ENCODE peak calls at places on chromosomes 3 and 15, in ten cellular contexts. One of them, this sample, is unnamed.

GRCh38 chr15:70555713-70556112 is 207.6 kb downstream of the UACA start:
- DNase-seq in stomach: peak; percentile 2
- DNase-seq in heart left ventricle: no peak
- DNase-seq in Panc1: no peak
- DNase-seq in psoas muscle: no peak
- DNase-seq in Peyer's patch: no peak
- DNase-seq in IMR-90: no peak
- DNase-seq in body of pancreas: no peak
- DNase-seq in right atrium auricular region: no peak
- DNase-seq in neuronal stem cell: no peak
- DNase-seq in this sample: no peak

GRCh38 chr3:170232266-170232665 is 10.0 kb downstream of the PRKCI start:
- DNase-seq in neuronal stem cell: no peak
- DNase-seq in IMR-90: peak; percentile 21
- DNase-seq in right atrium auricular region: no peak
- DNase-seq in Panc1: no peak
- DNase-seq in heart left ventricle: no peak
- DNase-seq in stomach: no peak
- DNase-seq in psoas muscle: no peak
- DNase-seq in Peyer's patch: no peak
- DNase-seq in body of pancreas: no peak
- DNase-seq in this sample: no peak

GRCh38 chr3:86801921-86802320 is 189.0 kb downstream of the VGLL3 start:
- DNase-seq in heart left ventricle: no peak
- DNase-seq in right atrium auricular region: no peak
- DNase-seq in body of pancreas: no peak
- DNase-seq in stomach: no peak
- DNase-seq in Peyer's patch: no peak
- DNase-seq in neuronal stem cell: no peak
- DNase-seq in psoas muscle: no peak
- DNase-seq in Panc1: no peak
- DNase-seq in IMR-90: peak; percentile 61
- DNase-seq in this sample: no peak

GRCh38 chr3:119690043-119690656 is 12.7 kb upstream of the CFAP91 start:
- DNase-seq in IMR-90: peak; percentile 49
- DNase-seq in heart left ventricle: no peak
- DNase-seq in body of pancreas: peak; percentile 26
- DNase-seq in neuronal stem cell: no peak
- DNase-seq in Panc1: no peak
- DNase-seq in stomach: no peak
- DNase-seq in Peyer's patch: no peak
- DNase-seq in right atrium auricular region: no peak
- DNase-seq in psoas muscle: no peak
- DNase-seq in this sample: no peak

GRCh38 chr3:13776253-13777050 is 103.4 kb downstream of the WNT7A start:
- DNase-seq in body of pancreas: no peak
- DNase-seq in neuronal stem cell: no peak
- DNase-seq in heart left ventricle: no peak
- DNase-seq in Panc1: no peak
- DNase-seq in IMR-90: no peak
- DNase-seq in stomach: peak; percentile 16
- DNase-seq in psoas muscle: no peak
- DNase-seq in right atrium auricular region: no peak
- DNase-seq in Peyer's patch: no peak
- DNase-seq in this sample: peak; percentile 30

GRCh38 chr3:58630081-58630709 is 36.4 kb downstream of the FAM3D start:
- DNase-seq in right atrium auricular region: peak; percentile 75
- DNase-seq in IMR-90: peak; percentile 57
- DNase-seq in Panc1: peak; percentile 39
- DNase-seq in Peyer's patch: peak; percentile 44
- DNase-seq in neuronal stem cell: peak; percentile 71
- DNase-seq in psoas muscle: no peak
- DNase-seq in heart left ventricle: peak; percentile 70
- DNase-seq in stomach: peak; percentile 66
- DNase-seq in body of pancreas: peak; percentile 70
- DNase-seq in this sample: peak; percentile 82

GRCh38 chr3:12891985-12892839 is 50.8 kb upstream of the RPL32 start:
- DNase-seq in body of pancreas: peak; percentile 59
- DNase-seq in heart left ventricle: peak; percentile 48
- DNase-seq in Peyer's patch: peak; percentile 40
- DNase-seq in right atrium auricular region: no peak
- DNase-seq in psoas muscle: peak; percentile 18
- DNase-seq in neuronal stem cell: peak; percentile 69
- DNase-seq in Panc1: peak; percentile 33
- DNase-seq in stomach: peak; percentile 44
- DNase-seq in IMR-90: peak; percentile 66
- DNase-seq in this sample: no peak

GRCh38 chr3:171173732-171174131 is 147.2 kb upstream of the SLC2A2 start:
- DNase-seq in right atrium auricular region: peak; percentile 66
- DNase-seq in body of pancreas: peak; percentile 36
- DNase-seq in Panc1: no peak
- DNase-seq in psoas muscle: no peak
- DNase-seq in Peyer's patch: no peak
- DNase-seq in stomach: no peak
- DNase-seq in heart left ventricle: peak; percentile 40
- DNase-seq in IMR-90: no peak
- DNase-seq in neuronal stem cell: peak; percentile 36
- DNase-seq in this sample: no peak

GRCh38 chr3:48425281-48425812 is 4.5 kb downstream of the PLXNB1 start:
- DNase-seq in heart left ventricle: peak; percentile 63
- DNase-seq in right atrium auricular region: no peak
- DNase-seq in Peyer's patch: no peak
- DNase-seq in Panc1: no peak
- DNase-seq in psoas muscle: no peak
- DNase-seq in neuronal stem cell: no peak
- DNase-seq in stomach: peak; percentile 43
- DNase-seq in IMR-90: no peak
- DNase-seq in body of pancreas: peak; percentile 69
- DNase-seq in this sample: no peak

GRCh38 chr3:78610462-78611125 is 1157.2 kb downstream of the ROBO1 start:
- DNase-seq in Panc1: no peak
- DNase-seq in neuronal stem cell: no peak
- DNase-seq in psoas muscle: no peak
- DNase-seq in Peyer's patch: no peak
- DNase-seq in body of pancreas: no peak
- DNase-seq in heart left ventricle: no peak
- DNase-seq in right atrium auricular region: no peak
- DNase-seq in stomach: no peak
- DNase-seq in IMR-90: no peak
- DNase-seq in this sample: no peak

GRCh38 chr3:30282052-30282708 is 324.2 kb upstream of the TGFBR2 start:
- DNase-seq in stomach: no peak
- DNase-seq in Panc1: no peak
- DNase-seq in Peyer's patch: no peak
- DNase-seq in psoas muscle: no peak
- DNase-seq in heart left ventricle: no peak
- DNase-seq in body of pancreas: no peak
- DNase-seq in right atrium auricular region: no peak
- DNase-seq in IMR-90: peak; percentile 93
- DNase-seq in neuronal stem cell: peak; percentile 49
- DNase-seq in this sample: no peak

DNA sequence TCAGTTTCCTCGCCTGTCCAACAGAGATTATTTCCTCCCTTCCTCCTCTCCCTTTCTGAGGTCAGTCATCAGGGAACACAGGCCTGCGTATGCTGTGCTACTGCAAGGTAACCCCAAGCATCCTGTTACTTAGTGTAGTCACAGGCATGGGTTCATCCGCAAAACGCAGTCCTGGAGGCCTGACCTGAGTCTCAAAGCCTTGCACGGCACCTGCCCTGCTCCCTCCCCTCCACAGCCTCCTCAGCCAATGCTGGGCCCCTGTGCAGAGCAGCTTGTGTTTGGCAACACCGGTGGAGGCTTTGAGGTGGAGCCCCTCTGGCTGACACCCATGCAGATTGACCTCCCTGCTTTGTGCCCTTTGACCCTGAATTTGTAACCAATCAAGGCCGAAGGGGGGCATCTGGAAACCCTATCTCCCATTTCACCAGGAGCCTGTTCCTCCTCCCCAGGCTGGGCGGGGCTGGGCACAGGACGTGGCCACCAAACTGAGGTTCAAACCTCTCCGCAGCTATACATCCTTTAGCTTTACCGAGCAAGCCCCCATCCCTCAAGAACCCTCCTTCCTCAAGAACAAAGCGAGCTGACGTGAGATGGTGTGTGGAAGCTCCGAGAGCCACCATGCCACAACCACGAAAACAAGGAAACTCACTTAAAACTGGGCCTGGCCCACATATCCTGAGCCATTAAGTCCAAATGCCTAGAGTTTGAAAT is 21.5 kb downstream of the TKT start:
- DNase-seq in right atrium auricular region: no peak
- DNase-seq in neuronal stem cell: no peak
- DNase-seq in Panc1: no peak
- DNase-seq in psoas muscle: no peak
- DNase-seq in Peyer's patch: no peak
- DNase-seq in body of pancreas: no peak
- DNase-seq in heart left ventricle: no peak
- DNase-seq in IMR-90: no peak
- DNase-seq in stomach: no peak
- DNase-seq in this sample: no peak
- H3K36me3 ChIP-seq in right atrium auricular region: peaks cover 82% of the 10 kb centered on the region
- H3K36me3 ChIP-seq in neuronal stem cell: peaks cover 98% of the 10 kb centered on the region
- H3K36me3 ChIP-seq in Panc1: no peaks in the 10 kb centered on the region
- H3K36me3 ChIP-seq in psoas muscle: peaks cover 4% of the 10 kb centered on the region
- H3K36me3 ChIP-seq in Peyer's patch: no peaks in the 10 kb centered on the region
- H3K36me3 ChIP-seq in body of pancreas: peaks cover 32% of the 10 kb centered on the region
- H3K36me3 ChIP-seq in heart left ventricle: peaks cover 88% of the 10 kb centered on the region
- H3K36me3 ChIP-seq in IMR-90: peaks cover 83% of the 10 kb centered on the region
- H3K36me3 ChIP-seq in stomach: peaks cover 98% of the 10 kb centered on the region
- H3K36me3 ChIP-seq in this sample: peaks cover 94% of the 10 kb centered on the region

GRCh38 chr3:124784686-124785382 is 54.6 kb downstream of the UMPS start:
- DNase-seq in Peyer's patch: no peak
- DNase-seq in body of pancreas: no peak
- DNase-seq in Panc1: no peak
- DNase-seq in IMR-90: no peak
- DNase-seq in right atrium auricular region: no peak
- DNase-seq in heart left ventricle: no peak
- DNase-seq in psoas muscle: peak; percentile 23
- DNase-seq in stomach: no peak
- DNase-seq in neuronal stem cell: no peak
- DNase-seq in this sample: no peak
- H3K36me3 ChIP-seq in Peyer's patch: no peaks in the 10 kb centered on the region
- H3K36me3 ChIP-seq in body of pancreas: no peaks in the 10 kb centered on the region
- H3K36me3 ChIP-seq in Panc1: no peaks in the 10 kb centered on the region
- H3K36me3 ChIP-seq in IMR-90: peaks cover 4% of the 10 kb centered on the region
- H3K36me3 ChIP-seq in right atrium auricular region: peaks cover 7% of the 10 kb centered on the region
- H3K36me3 ChIP-seq in heart left ventricle: no peaks in the 10 kb centered on the region
- H3K36me3 ChIP-seq in psoas muscle: peaks cover 6% of the 10 kb centered on the region
- H3K36me3 ChIP-seq in stomach: no peaks in the 10 kb centered on the region
- H3K36me3 ChIP-seq in neuronal stem cell: no peaks in the 10 kb centered on the region
- H3K36me3 ChIP-seq in this sample: no peaks in the 10 kb centered on the region

GRCh38 chr3:100368421-100368820 is 32.5 kb downstream of the TOMM70 start:
- DNase-seq in Peyer's patch: no peak
- DNase-seq in neuronal stem cell: no peak
- DNase-seq in body of pancreas: no peak
- DNase-seq in Panc1: no peak
- DNase-seq in heart left ventricle: no peak
- DNase-seq in right atrium auricular region: no peak
- DNase-seq in stomach: no peak
- DNase-seq in IMR-90: no peak
- DNase-seq in psoas muscle: no peak
- DNase-seq in this sample: no peak
- H3K36me3 ChIP-seq in Peyer's patch: no peaks in the 10 kb centered on the region
- H3K36me3 ChIP-seq in neuronal stem cell: peaks cover 95% of the 10 kb centered on the region
- H3K36me3 ChIP-seq in body of pancreas: peaks cover 28% of the 10 kb centered on the region
- H3K36me3 ChIP-seq in Panc1: peaks cover 46% of the 10 kb centered on the region
- H3K36me3 ChIP-seq in heart left ventricle: peaks cover 99% of the 10 kb centered on the region
- H3K36me3 ChIP-seq in right atrium auricular region: peaks cover 80% of the 10 kb centered on the region
- H3K36me3 ChIP-seq in stomach: peaks cover 89% of the 10 kb centered on the region
- H3K36me3 ChIP-seq in IMR-90: peaks cover 37% of the 10 kb centered on the region
- H3K36me3 ChIP-seq in psoas muscle: peaks cover 22% of the 10 kb centered on the region
- H3K36me3 ChIP-seq in this sample: peaks cover 79% of the 10 kb centered on the region

GRCh38 chr3:39407259-39407629 is 724 bp downstream of the RPSA start:
- DNase-seq in body of pancreas: no peak
- DNase-seq in right atrium auricular region: no peak
- DNase-seq in stomach: no peak
- DNase-seq in neuronal stem cell: no peak
- DNase-seq in IMR-90: peak; percentile 19
- DNase-seq in Peyer's patch: no peak
- DNase-seq in heart left ventricle: no peak
- DNase-seq in Panc1: no peak
- DNase-seq in psoas muscle: no peak
- DNase-seq in this sample: no peak

GRCh38 chr3:39405687-39406367 is 693 bp upstream of the RPSA start:
- DNase-seq in neuronal stem cell: no peak
- DNase-seq in psoas muscle: no peak
- DNase-seq in Peyer's patch: no peak
- DNase-seq in stomach: no peak
- DNase-seq in body of pancreas: no peak
- DNase-seq in heart left ventricle: no peak
- DNase-seq in Panc1: no peak
- DNase-seq in right atrium auricular region: no peak
- DNase-seq in IMR-90: no peak
- DNase-seq in this sample: no peak

GRCh38 chr3:39404943-39405686 is 1.4 kb upstream of the RPSA start:
- DNase-seq in right atrium auricular region: no peak
- DNase-seq in Peyer's patch: no peak
- DNase-seq in stomach: no peak
- DNase-seq in psoas muscle: no peak
- DNase-seq in neuronal stem cell: no peak
- DNase-seq in Panc1: no peak
- DNase-seq in IMR-90: no peak
- DNase-seq in body of pancreas: no peak
- DNase-seq in heart left ventricle: no peak
- DNase-seq in this sample: no peak

GRCh38 chr3:39407773-39408492 is 1.4 kb downstream of the RPSA start:
- DNase-seq in Panc1: no peak
- DNase-seq in neuronal stem cell: no peak
- DNase-seq in heart left ventricle: no peak
- DNase-seq in body of pancreas: no peak
- DNase-seq in psoas muscle: no peak
- DNase-seq in IMR-90: peak; percentile 29
- DNase-seq in Peyer's patch: no peak
- DNase-seq in stomach: no peak
- DNase-seq in right atrium auricular region: no peak
- DNase-seq in this sample: no peak

DNA sequence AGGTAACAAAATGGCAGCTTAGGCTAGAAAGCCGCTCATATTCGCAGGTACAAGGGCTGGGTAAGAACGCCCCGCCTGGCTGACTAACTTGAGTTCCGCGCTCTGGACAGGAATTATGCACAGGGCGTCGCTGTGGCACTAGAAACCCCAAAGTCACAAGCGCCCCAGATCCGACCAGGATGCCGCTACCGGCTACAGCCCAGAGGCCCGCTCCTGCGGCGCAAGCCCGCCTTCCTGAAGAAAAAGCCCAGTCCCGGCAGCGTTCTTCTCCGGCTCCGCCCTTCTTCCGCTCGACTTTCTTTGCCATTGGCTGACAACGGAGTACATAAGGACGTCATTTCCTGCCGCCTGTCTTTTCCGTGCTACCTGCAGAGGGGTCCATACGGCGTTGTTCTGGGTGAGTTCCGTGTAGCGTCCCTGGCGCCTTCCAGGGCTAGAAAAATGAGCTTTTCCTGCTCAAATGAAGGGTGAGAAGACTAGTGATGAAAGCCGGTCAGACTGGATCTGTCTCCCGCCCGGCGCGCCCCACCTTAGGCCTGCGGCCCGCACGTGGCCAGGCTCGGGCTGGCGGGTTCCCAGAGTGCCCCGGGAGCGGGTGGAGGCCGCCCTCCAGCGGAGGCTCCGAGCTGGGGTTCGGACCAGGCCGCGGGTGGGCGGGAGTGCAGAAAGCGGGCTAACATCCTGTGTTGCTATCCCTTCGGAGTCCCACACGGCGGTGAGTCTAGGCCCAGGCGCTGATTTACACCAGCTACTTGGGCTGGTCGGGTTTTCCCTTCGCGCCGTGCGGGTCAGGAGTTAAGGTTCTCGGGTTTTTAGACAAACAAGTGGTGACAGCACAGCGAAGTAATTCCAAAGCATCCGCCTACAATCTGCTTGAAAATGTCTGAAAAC is at the start of gene RPSA:
- DNase-seq in body of pancreas: peak; percentile 96
- DNase-seq in psoas muscle: peak; percentile 94
- DNase-seq in stomach: peak; percentile 96
- DNase-seq in neuronal stem cell: peak; percentile 94
- DNase-seq in IMR-90: peak; percentile 96
- DNase-seq in heart left ventricle: peak; percentile 95
- DNase-seq in Peyer's patch: peak; percentile 94
- DNase-seq in Panc1: peak; percentile 78
- DNase-seq in right atrium auricular region: peak; percentile 97
- DNase-seq in this sample: peak; percentile 98
- H3K36me3 ChIP-seq in body of pancreas: peaks cover 8% of the 10 kb centered on the region
- H3K36me3 ChIP-seq in psoas muscle: peaks cover 8% of the 10 kb centered on the region
- H3K36me3 ChIP-seq in stomach: peaks cover 45% of the 10 kb centered on the region
- H3K36me3 ChIP-seq in neuronal stem cell: peaks cover 45% of the 10 kb centered on the region
- H3K36me3 ChIP-seq in IMR-90: peaks cover 28% of the 10 kb centered on the region
- H3K36me3 ChIP-seq in heart left ventricle: peaks cover 39% of the 10 kb centered on the region
- H3K36me3 ChIP-seq in Peyer's patch: no peaks in the 10 kb centered on the region
- H3K36me3 ChIP-seq in Panc1: peaks cover 32% of the 10 kb centered on the region
- H3K36me3 ChIP-seq in right atrium auricular region: peaks cover 40% of the 10 kb centered on the region
- H3K36me3 ChIP-seq in this sample: peaks cover 30% of the 10 kb centered on the region